ENCODE peak calls at places on chromosomes 4 and X, in seven cellular contexts. E is activated CD4-positive, alpha-beta T cell treated with anti-CD3 and anti-CD28 coated beads, Interleukin-2, amount 50 U/mL, for 4 hours; H is H9; L is NCI-H1092 treated with DMSO at 0.1 percent for 48 hours; O is hypothalamus; R is neuronal stem cell; U is GM12865. X is an unnamed sample.

GRCh38 chr4:139783761-139784484 is 118.3 kb downstream of the MGST2 start:
- DNase-seq in E (no peak), H (no peak), L (no peak), O (peak), R (no peak), U (no peak), X (no peak)

GRCh38 chrX:19793471-19793870 is 93.9 kb downstream of the SH3KBP1 start:
- DNase-seq in E (no peak), H (no peak), L (no peak), O (no peak), R (no peak), U (no peak), X (no peak)

GRCh38 chr4:39319678-39320077 is 46.5 kb downstream of the RFC1 start:
- DNase-seq in E (no peak), H (no peak), L (no peak), O (no peak), R (no peak), U (no peak), X (no peak)

GRCh38 chr4:87423313-87424031 is 1.1 kb downstream of the NUDT9 start:
- DNase-seq in E (no peak), H (no peak), L (peak), O (no peak), R (no peak), U (peak), X (no peak)

GRCh38 chr4:2449511-2450392 is 19.2 kb upstream of the RNF4 start:
- DNase-seq in E (no peak), H (no peak), L (no peak), O (no peak), R (no peak), U (no peak), X (no peak)

GRCh38 chrX:2262679-2263055 is 238.1 kb downstream of the DHRSX start:
- DNase-seq in E (no peak), H (peak), L (no peak), O (no peak), R (no peak), U (no peak), X (no peak)

GRCh38 chr4:159248383-159249178 is 145.7 kb downstream of the RAPGEF2 start:
- DNase-seq in E (no peak), H (no peak), L (no peak), O (no peak), R (no peak), U (no peak), X (peak)

GRCh38 chrX:41789374-41789773 is 65.4 kb downstream of the GPR82 start:
- DNase-seq in E (no peak), H (no peak), L (no peak), O (no peak), R (no peak), U (no peak), X (no peak)

GRCh38 chr4:3121596-3121995 is 47.1 kb downstream of the HTT start:
- DNase-seq in E (no peak), H (no peak), L (no peak), O (no peak), R (no peak), U (no peak), X (no peak)